ENCODE peak calls at places on chromosomes 5 and 9, in nine cellular contexts. L is AG08396; V is HFFc6; Q is Panc1; K is activated T-helper 2 cell treated with anti-CD3 and anti-CD28 coated beads, Interferon-gamma antibody, Interleukin-2, Interleukin-4, amounts not matched to agents 10 μg/mL and 5 μg/mL and 100 μg/mL, durations not matched to agents 14 hours and 24 hours and 36 hours; X is mesothelial cell of epicardium; W is ecto neural progenitor cell; M is progenitor cell of endocrine pancreas; Y is stimulated activated CD8-positive, alpha-beta memory T cell treated with anti-CD3 and anti-CD28 coated beads, Interleukin-2, amount 100 ng/mL, for 48 hours. I is an unnamed sample.

GRCh38 chr9:100087218-100087617 is 11.6 kb downstream of the ERP44 start:
- DNase-seq in K (no peak), M (no peak), L (no peak), W (no peak), Y (no peak), X (no peak), V (no peak), Q (no peak), I (no peak)

GRCh38 chr5:88244686-88245085 is 24.0 kb downstream of the TMEM161B start:
- DNase-seq in M (no peak), K (no peak), V (no peak), L (no peak), W (no peak), X (no peak), Y (no peak), Q (no peak), I (no peak)

GRCh38 chr5:42656661-42657035 is 100.0 kb upstream of the CCDC152 start:
- DNase-seq in W (no peak), K (no peak), Q (no peak), L (no peak), X (no peak), M (no peak), Y (no peak), V (no peak), I (no peak)

GRCh38 chr9:79104951-79105350 is 466.8 kb upstream of the TLE4 start:
- DNase-seq in W (no peak), M (no peak), V (no peak), K (no peak), Q (no peak), X (no peak), L (no peak), Y (no peak), I (no peak)

GRCh38 chr9:88056876-88057275 is 81.4 kb downstream of the SPATA31C2 start:
- DNase-seq in W (no peak), M (no peak), Q (no peak), Y (no peak), L (no peak), K (no peak), X (no peak), V (peak; percentile 36), I (no peak)

GRCh38 chr9:13963005-13963653 is 350.8 kb downstream of the NFIB start:
- DNase-seq in L (no peak), Y (no peak), X (no peak), Q (no peak), M (no peak), W (no peak), V (no peak), K (no peak), I (no peak)

GRCh38 chr5:107670927-107671741 is at the start of gene EFNA5:
- DNase-seq in Y (no peak), V (no peak), Q (no peak), L (peak; percentile 56), K (peak; percentile 31), W (peak; percentile 71), X (peak; percentile 36), M (peak; percentile 30), I (no peak)

GRCh38 chr5:173055722-173055982 is 500 bp upstream of the CREBRF start:
- DNase-seq in L (no peak), X (no peak), K (no peak), Q (no peak), M (no peak), Y (no peak), V (no peak), W (no peak), I (no peak)

GRCh38 chr9:68530618-68531017 is 10.1 kb downstream of the TMEM252 start:
- DNase-seq in Q (no peak), K (no peak), Y (no peak), X (no peak), V (no peak), L (no peak), M (no peak), W (peak; percentile 50), I (no peak)

GRCh38 chr5:96875805-96876291 is 452 bp upstream of the ERAP2 start:
- DNase-seq in Q (no peak), X (no peak), W (no peak), K (peak; percentile 35), Y (no peak), V (no peak), L (no peak), M (no peak), I (no peak)

GRCh38 chr9:91192785-91193657 is 168.7 kb downstream of the AUH start:
- DNase-seq in X (no peak), K (peak; percentile 69), Y (peak; percentile 71), Q (peak; percentile 78), W (peak; percentile 67), M (peak; percentile 30), L (peak; percentile 92), V (peak; percentile 99), I (no peak)

GRCh38 chr9:107732781-107733529 is 243.4 kb upstream of the KLF4 start:
- DNase-seq in Y (no peak), Q (no peak), M (no peak), V (peak; percentile 60), X (no peak), W (no peak), L (peak; percentile 65), K (no peak), I (no peak)

GRCh38 chr5:107615173-107615856 is 55.4 kb downstream of the EFNA5 start:
- DNase-seq in L (no peak), Q (no peak), V (no peak), W (no peak), Y (no peak), X (no peak), K (no peak), M (no peak), I (no peak)

GRCh38 chr9:90074319-90074962 is 469.6 kb downstream of the GADD45G start:
- DNase-seq in W (no peak), M (no peak), L (no peak), Q (no peak), V (no peak), K (no peak), X (no peak), Y (no peak), I (no peak)

GRCh38 chr9:79542735-79543504 is 28.8 kb upstream of the TLE4 start:
- DNase-seq in K (no peak), X (no peak), L (no peak), M (no peak), V (no peak), W (no peak), Q (no peak), Y (no peak), I (no peak)

GRCh38 chr5:112930082-112930344 is 8.0 kb upstream of the REEP5 start:
- DNase-seq in Q (no peak), Y (no peak), X (no peak), W (no peak), K (no peak), L (no peak), M (no peak), V (no peak), I (no peak)

GRCh38 chr9:126528111-126528510 is 85.6 kb upstream of the LMX1B start:
- DNase-seq in M (no peak), Q (no peak), V (no peak), K (no peak), W (no peak), L (no peak), X (no peak), Y (no peak), I (no peak)

GRCh38 chr5:1543398-1544293 is 19.9 kb upstream of the LPCAT1 start:
- DNase-seq in L (no peak), Y (no peak), Q (no peak), X (no peak), K (no peak), V (no peak), M (no peak), W (no peak), I (no peak)

GRCh38 chr9:125397736-125398135 is 136.1 kb downstream of the GAPVD1 start:
- DNase-seq in L (no peak), V (no peak), Y (no peak), M (no peak), Q (no peak), W (no peak), X (no peak), K (no peak), I (no peak)

GRCh38 chr5:73374520-73375235 is 73.9 kb downstream of the FOXD1 start:
- DNase-seq in Q (no peak), Y (no peak), V (peak; percentile 76), W (no peak), M (no peak), L (peak; percentile 51), X (no peak), K (no peak), I (no peak)

GRCh38 chr5:44365351-44365750 is 23.9 kb downstream of the FGF10 start:
- DNase-seq in M (no peak), X (no peak), Q (no peak), K (no peak), L (no peak), W (no peak), V (no peak), Y (no peak), I (no peak)